ENCODE peak calls at places on chromosomes 11 and 22, in ten cellular contexts. Z is cardiac muscle cell; H is CD4-positive, alpha-beta T cell; S is H9; M is AG04450; W is mesendoderm; K is psoas muscle; A is heart right ventricle; P is right atrium auricular region; R is aorta. L is an unnamed sample.
A peak's percentile ranks its signal among the peaks of the same experiment; 100 is the strongest.

GRCh38 chr11:1152316-1153104 is 5.2 kb upstream of the MUC5AC start:
- DNase-seq in Z (peak; percentile 54), H (no peak), S (peak; percentile 28), M (peak; percentile 13), W (no peak), K (peak; percentile 10), A (no peak), P (peak; percentile 54), R (peak; percentile 73), L (no peak)

GRCh38 chr11:17529814-17530162 is 14.4 kb downstream of the USH1C start:
- DNase-seq in Z (no peak), H (no peak), S (no peak), M (no peak), W (peak; percentile 42), K (no peak), A (no peak), P (peak; percentile 60), R (peak; percentile 66), L (no peak)

GRCh38 chr22:44710474-44711235 is 8.7 kb downstream of the PRR5 start:
- DNase-seq in Z (no peak), H (no peak), S (no peak), M (no peak), W (no peak), K (no peak), A (no peak), P (no peak), R (no peak), L (no peak)

GRCh38 chr11:102267602-102268001 is 49.7 kb upstream of the BIRC3 start:
- DNase-seq in Z (peak; percentile 49), H (no peak), S (no peak), M (no peak), W (no peak), K (no peak), A (no peak), P (no peak), R (no peak), L (no peak)

GRCh38 chr11:11982975-11983374 is 25.5 kb downstream of the DKK3 start:
- DNase-seq in Z (no peak), H (no peak), S (no peak), M (no peak), W (no peak), K (no peak), A (no peak), P (no peak), R (no peak), L (no peak)

GRCh38 chr22:48957311-48957986 is 870.2 kb downstream of the BRD1 start:
- DNase-seq in Z (no peak), H (no peak), S (peak; percentile 20), M (no peak), W (no peak), K (no peak), A (no peak), P (peak; percentile 47), R (peak; percentile 75), L (no peak)

GRCh38 chr11:46327829-46328228 is 19.4 kb upstream of the DGKZ start:
- DNase-seq in Z (no peak), H (no peak), S (no peak), M (no peak), W (no peak), K (no peak), A (no peak), P (no peak), R (no peak), L (no peak)

GRCh38 chr11:67983916-67984315 is 20.0 kb downstream of the UNC93B1 start:
- DNase-seq in Z (no peak), H (no peak), S (no peak), M (no peak), W (no peak), K (no peak), A (no peak), P (no peak), R (peak; percentile 19), L (peak; percentile 35)

GRCh38 chr11:56659755-56660154 is 3.7 kb upstream of the OR5AR1 start:
- DNase-seq in Z (no peak), H (no peak), S (peak; percentile 48), M (no peak), W (peak; percentile 19), K (no peak), A (no peak), P (no peak), R (no peak), L (no peak)

GRCh38 chr11:47869548-47870393 is 21.6 kb upstream of the NUP160 start:
- DNase-seq in Z (no peak), H (no peak), S (no peak), M (no peak), W (no peak), K (no peak), A (no peak), P (no peak), R (no peak), L (no peak)

GRCh38 chr11:118009821-118010737 is 23.9 kb downstream of the IL10RA start:
- DNase-seq in Z (no peak), H (no peak), S (no peak), M (no peak), W (no peak), K (no peak), A (no peak), P (peak; percentile 34), R (no peak), L (no peak)

DNA sequence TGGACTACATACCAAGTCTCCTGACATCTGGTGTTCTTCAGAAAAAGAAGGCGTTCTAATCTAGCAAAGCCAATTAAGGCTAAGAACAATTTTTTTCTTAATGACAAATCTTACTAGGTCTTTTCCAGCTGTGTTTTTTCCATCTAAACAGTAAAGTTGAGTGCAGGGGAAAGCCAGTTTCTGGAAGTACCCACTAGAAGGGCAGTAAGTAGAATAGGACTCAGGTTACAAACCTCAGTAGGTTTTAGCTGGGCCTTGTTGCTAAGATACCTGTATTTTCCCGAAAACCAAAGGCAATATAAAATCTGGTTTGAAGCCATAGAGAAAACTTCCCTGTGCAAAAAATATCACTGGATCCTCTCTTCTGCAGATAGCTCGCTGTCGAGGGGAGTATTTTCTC is 351.9 kb downstream of the ETS1 start:
- DNase-seq in Z (no peak), H (no peak), S (no peak), M (no peak), W (peak; percentile 15), K (no peak), A (no peak), P (no peak), R (no peak), L (no peak)
- H3K27ac ChIP-seq in Z (peak overlapping the region; percentile 33), H (no peak overlapping the region), S (no peak overlapping the region), M (no peak overlapping the region), W (no peak overlapping the region), K (no peak overlapping the region), A (peak overlapping the region; percentile 35), P (no peak overlapping the region), R (no peak overlapping the region), L (peak overlapping the region; percentile 66)

DNA sequence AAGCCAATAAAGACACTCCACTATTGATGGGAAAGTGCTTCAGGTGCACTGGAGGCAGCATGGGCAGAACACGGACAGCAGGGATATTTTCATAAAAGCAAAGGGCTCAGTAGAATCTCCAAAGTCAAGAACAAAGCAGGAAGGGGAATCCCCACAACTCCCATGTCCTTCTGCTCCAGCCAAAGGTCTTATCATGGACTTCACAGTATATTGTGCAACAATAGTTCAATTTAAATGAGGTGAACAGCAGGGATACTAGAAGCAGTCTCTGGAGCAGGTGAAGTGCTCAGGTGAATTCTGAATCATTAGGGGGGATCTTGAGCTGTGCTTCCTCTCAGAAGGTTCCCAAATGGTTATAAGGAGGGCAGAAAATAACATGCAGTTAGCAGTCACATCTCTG is 6.6 kb upstream of the OR2D2 start:
- DNase-seq in Z (no peak), H (no peak), S (no peak), M (no peak), W (no peak), K (no peak), A (no peak), P (no peak), R (no peak), L (no peak)
- H3K27ac ChIP-seq in Z (no peak overlapping the region), H (no peak overlapping the region), S (no peak overlapping the region), M (no peak overlapping the region), W (no peak overlapping the region), K (no peak overlapping the region), A (no peak overlapping the region), P (no peak overlapping the region), R (no peak overlapping the region), L (no peak overlapping the region)

GRCh38 chr22:17370766-17371181 is 1.5 kb downstream of the CECR2 start:
- DNase-seq in Z (no peak), H (no peak), S (no peak), M (no peak), W (no peak), K (no peak), A (no peak), P (no peak), R (no peak), L (no peak)

GRCh38 chr22:17368727-17369552 is at the start of gene CECR2:
- DNase-seq in Z (peak; percentile 67), H (no peak), S (peak; percentile 86), M (no peak), W (peak; percentile 95), K (peak; percentile 62), A (peak; percentile 63), P (peak; percentile 61), R (no peak), L (peak; percentile 78)

GRCh38 chr22:17371446-17371845 is 2.2 kb downstream of the CECR2 start:
- DNase-seq in Z (no peak), H (no peak), S (no peak), M (no peak), W (no peak), K (no peak), A (no peak), P (no peak), R (no peak), L (no peak)

GRCh38 chr22:17369553-17370035 is 334 bp downstream of the CECR2 start:
- DNase-seq in Z (peak; percentile 60), H (no peak), S (peak; percentile 56), M (no peak), W (peak; percentile 77), K (peak; percentile 47), A (peak; percentile 20), P (no peak), R (no peak), L (no peak)

DNA sequence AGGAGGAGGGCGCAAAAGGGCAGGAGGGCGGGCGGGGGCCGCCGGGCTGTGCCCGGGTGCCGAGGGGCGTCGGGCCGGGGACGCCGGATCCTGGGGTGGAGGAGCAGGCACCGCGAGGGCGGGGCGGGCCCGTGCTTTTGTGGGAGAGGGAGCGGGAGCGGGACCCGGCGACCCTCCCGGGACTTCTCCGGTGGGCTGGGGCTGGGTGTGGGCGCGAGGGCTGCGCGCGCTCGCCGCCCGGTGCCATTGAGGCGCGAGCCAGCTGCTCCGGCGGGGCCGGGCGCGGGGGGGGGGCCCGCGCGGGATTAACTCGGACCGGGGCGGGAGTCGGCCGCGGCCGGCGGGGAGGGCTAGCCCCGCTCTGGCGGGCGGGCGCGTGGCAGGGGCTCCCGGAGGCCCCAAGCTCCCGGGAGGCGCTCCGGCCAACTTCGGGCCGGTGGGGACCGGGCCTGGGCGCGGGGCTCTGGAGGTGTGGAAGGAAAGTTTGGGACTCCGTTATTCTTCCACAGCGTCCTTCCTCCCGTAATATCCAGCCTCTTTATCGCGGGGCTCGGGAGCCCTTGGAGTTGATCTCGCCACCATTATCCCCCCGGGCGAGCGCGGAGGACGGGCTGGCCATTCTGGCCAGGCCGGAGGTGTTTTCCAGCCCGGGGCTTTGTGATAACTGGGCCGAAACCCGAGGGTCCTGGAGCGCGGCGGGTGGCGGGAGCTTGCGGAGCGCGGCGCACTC is 941 bp downstream of the CECR2 start:
- DNase-seq in Z (peak; percentile 20), H (no peak), S (no peak), M (no peak), W (no peak), K (peak; percentile 38), A (peak; percentile 13), P (no peak), R (no peak), L (no peak)
- H3K27ac ChIP-seq in Z (peak overlapping the region; percentile 87), H (no peak overlapping the region), S (no peak overlapping the region), M (no peak overlapping the region), W (peak overlapping the region; percentile 94), K (peak overlapping the region; percentile 99), A (peak overlapping the region; percentile 71), P (peak overlapping the region; percentile 86), R (no peak overlapping the region), L (peak overlapping the region; percentile 22)

GRCh38 chr11:34425863-34426262 is 12.9 kb upstream of the CAT start:
- DNase-seq in Z (peak; percentile 43), H (no peak), S (no peak), M (no peak), W (no peak), K (no peak), A (no peak), P (no peak), R (no peak), L (no peak)
- H3K27ac ChIP-seq in Z (no peak overlapping the region), H (no peak overlapping the region), S (no peak overlapping the region), M (no peak overlapping the region), W (no peak overlapping the region), K (no peak overlapping the region), A (no peak overlapping the region), P (no peak overlapping the region), R (no peak overlapping the region), L (no peak overlapping the region)

L was measured in sigmoid colon.